ENCODE peak calls at places on chromosomes 6 and 20, in ten cellular contexts. X is stimulated activated CD8-positive, alpha-beta memory T cell treated with anti-CD3 and anti-CD28 coated beads, Interleukin-2, amount 100 ng/mL, for 48 hours; I is AG04450; A is NCI-H748 treated with DMSO at 0.1 percent for 48 hours; V is substantia nigra; Y is HFFc6; W is tibial nerve; N is NCI-H1092; O is AG08395; M is fibroblast of the conjunctiva. L is an unnamed sample.

GRCh38 chr6:166402582-166403277 is 20.0 kb upstream of the MPC1 start:
- DNase-seq in W (no peak), O (peak; percentile 86), I (no peak), X (no peak), V (no peak), Y (peak; percentile 13), M (peak; percentile 56), A (no peak), N (no peak), L (no peak)

GRCh38 chr6:130602151-130602770 is 224.9 kb upstream of the SMLR1 start:
- DNase-seq in Y (peak; percentile 99), V (no peak), X (no peak), M (peak; percentile 60), O (peak; percentile 93), A (no peak), N (no peak), W (no peak), I (peak; percentile 82), L (no peak)

GRCh38 chr6:131317516-131317915 is 182.2 kb downstream of the AKAP7 start:
- DNase-seq in V (no peak), A (no peak), Y (peak; percentile 18), M (no peak), O (peak; percentile 19), N (no peak), I (no peak), W (no peak), X (no peak), L (no peak)

GRCh38 chr6:142489722-142490610 is 188.2 kb downstream of the ADGRG6 start:
- DNase-seq in V (no peak), N (no peak), M (no peak), Y (no peak), W (no peak), I (no peak), X (no peak), O (peak; percentile 20), A (no peak), L (no peak)

GRCh38 chr20:28616354-28616753 is 2641.1 kb upstream of the DEFB115 start:
- DNase-seq in I (no peak), Y (no peak), X (no peak), N (no peak), A (no peak), O (no peak), W (no peak), V (no peak), M (no peak), L (no peak)

GRCh38 chr20:49186535-49187329 is 1.4 kb downstream of the STAU1 start:
- DNase-seq in M (peak; percentile 23), X (peak; percentile 49), Y (peak; percentile 18), A (no peak), I (no peak), O (peak; percentile 45), N (no peak), V (peak; percentile 21), W (peak; percentile 55), L (peak; percentile 73)

GRCh38 chr6:16174368-16175078 is 45.6 kb downstream of the MYLIP start:
- DNase-seq in M (no peak), O (no peak), I (no peak), X (no peak), A (no peak), Y (no peak), V (no peak), W (no peak), N (no peak), L (no peak)

GRCh38 chr20:58707770-58708169 is 15.2 kb downstream of the NPEPL1 start:
- DNase-seq in A (no peak), M (no peak), V (no peak), X (no peak), W (no peak), I (no peak), Y (no peak), N (no peak), O (no peak), L (peak; percentile 29)

GRCh38 chr6:33834401-33835392 is 30.9 kb upstream of the MLN start:
- DNase-seq in Y (no peak), O (no peak), W (no peak), V (no peak), M (no peak), I (no peak), A (no peak), N (no peak), X (no peak), L (no peak)

GRCh38 chr20:4076671-4077070 is 61.3 kb upstream of the RNF24 start:
- DNase-seq in V (no peak), I (no peak), N (no peak), A (no peak), O (peak; percentile 63), W (no peak), Y (peak; percentile 89), X (no peak), M (peak; percentile 66), L (no peak)

GRCh38 chr6:34934516-34934915 is 45.5 kb downstream of the ANKS1A start:
- DNase-seq in N (no peak), O (no peak), Y (no peak), W (peak; percentile 78), I (no peak), V (no peak), A (no peak), M (peak; percentile 47), X (no peak), L (no peak)

GRCh38 chr6:140572129-140572528 is 1197.7 kb upstream of the CITED2 start:
- DNase-seq in A (no peak), V (no peak), W (no peak), Y (peak; percentile 97), N (no peak), X (no peak), M (peak; percentile 81), I (peak; percentile 73), O (peak; percentile 65), L (no peak)

GRCh38 chr6:101110814-101111213 is 229.7 kb upstream of the ASCC3 start:
- DNase-seq in O (peak; percentile 15), A (no peak), I (no peak), V (no peak), X (no peak), N (no peak), W (no peak), Y (no peak), M (peak; percentile 2), L (no peak)

GRCh38 chr6:111306104-111306888 is 176.7 kb downstream of the REV3L start:
- DNase-seq in W (no peak), M (no peak), O (no peak), X (no peak), N (no peak), Y (no peak), A (no peak), I (no peak), V (no peak), L (no peak)

GRCh38 chr20:13131688-13132087 is 89.4 kb upstream of the ISM1 start:
- DNase-seq in V (no peak), O (no peak), Y (no peak), X (no peak), A (no peak), M (no peak), W (no peak), I (no peak), N (no peak), L (no peak)

GRCh38 chr6:32796848-32797776 is 19.7 kb downstream of the HLA-DOB start:
- DNase-seq in M (peak; percentile 44), V (peak; percentile 49), A (peak; percentile 25), I (no peak), Y (peak; percentile 24), N (no peak), W (peak; percentile 95), X (peak; percentile 75), O (peak; percentile 65), L (peak; percentile 90)

GRCh38 chr6:139313784-139314545 is 22.2 kb upstream of the TXLNB start:
- DNase-seq in I (no peak), O (no peak), V (no peak), X (no peak), N (no peak), M (no peak), W (no peak), A (no peak), Y (no peak), L (no peak)

GRCh38 chr6:170292111-170292777 is 1.4 kb upstream of the DLL1 start:
- DNase-seq in N (no peak), X (no peak), M (no peak), V (no peak), I (no peak), W (no peak), Y (no peak), A (no peak), O (no peak), L (no peak)

GRCh38 chr6:125867483-125867935 is 76.7 kb downstream of the NCOA7 start:
- DNase-seq in V (no peak), W (no peak), Y (peak; percentile 80), O (peak; percentile 41), M (peak; percentile 26), X (no peak), A (no peak), I (peak; percentile 33), N (no peak), L (no peak)

GRCh38 chr6:30735668-30736314 is 6.7 kb downstream of the FLOT1 start:
- DNase-seq in Y (no peak), W (no peak), A (no peak), M (no peak), V (no peak), N (no peak), O (no peak), X (no peak), I (no peak), L (no peak)

GRCh38 chr6:107354470-107354869 is 104.9 kb downstream of the PDSS2 start:
- DNase-seq in X (no peak), V (no peak), Y (no peak), M (no peak), A (no peak), O (no peak), N (no peak), I (no peak), W (no peak), L (no peak)

GRCh38 chr20:1924910-1925861 is 30.0 kb downstream of the SIRPA start:
- DNase-seq in M (no peak), N (no peak), O (no peak), W (no peak), V (no peak), I (no peak), X (no peak), A (no peak), Y (no peak), L (no peak)

GRCh38 chr20:36314734-36315544 is 8.8 kb downstream of the DLGAP4 start:
- DNase-seq in N (no peak), M (no peak), I (no peak), A (no peak), V (no peak), W (no peak), X (no peak), O (no peak), Y (no peak), L (no peak)

GRCh38 chr6:144758602-144759001 is 473.5 kb downstream of the UTRN start:
- DNase-seq in Y (peak; percentile 28), M (no peak), X (no peak), V (no peak), O (no peak), A (peak; percentile 35), W (no peak), I (no peak), N (no peak), L (no peak)

GRCh38 chr6:13674533-13675190 is 37.0 kb downstream of the RANBP9 start:
- DNase-seq in W (no peak), N (no peak), M (no peak), O (no peak), A (no peak), V (no peak), Y (no peak), X (no peak), I (no peak), L (no peak)

GRCh38 chr6:9789201-9789600 is 625.7 kb downstream of the TFAP2A start:
- DNase-seq in W (no peak), Y (peak; percentile 73), A (no peak), V (no peak), M (no peak), I (no peak), O (no peak), N (no peak), X (no peak), L (no peak)

L was measured in stimulated activated effector memory CD8-positive, alpha-beta T cell treated with anti-CD3 and anti-CD28 coated beads, Interleukin-12 subunit alpha, Interleukin-12 subunit beta, amount 100 ng/mL, for 72 hours.